ENCODE peak calls at places on chromosomes 7 and 10, in nine cellular contexts. B is ovary; V is vagina; K is colonic mucosa; D is A549; Q is HCT116; Y is CD8-positive, alpha-beta T cell; G is aorta; S is H9. R is an unnamed sample. For H3K4me1, the result is how much of the 10 kb centered on the place peaks cover.

GRCh38 chr10:5947471-5948207 is 29.7 kb downstream of the IL15RA start:
- DNase-seq in B (no peak), V (no peak), K (no peak), D (no peak), Q (no peak), Y (no peak), G (peak), S (no peak), R (no peak)

GRCh38 chr10:60208676-60209269 is 180.9 kb downstream of the ANK3 start:
- DNase-seq in B (no peak), V (no peak), K (no peak), D (no peak), Q (peak), Y (no peak), G (no peak), S (no peak), R (peak)

GRCh38 chr10:16439294-16439693 is 2.5 kb downstream of the PTER start:
- DNase-seq in B (no peak), V (no peak), K (no peak), D (no peak), Q (no peak), Y (no peak), G (no peak), S (no peak), R (peak)

GRCh38 chr7:66682350-66683093 is 53.8 kb downstream of the KCTD7 start:
- DNase-seq in B (peak), V (no peak), K (peak), D (peak), Q (no peak), Y (no peak), G (peak), S (no peak), R (peak)

GRCh38 chr7:38825721-38826440 is 83.1 kb downstream of the VPS41 start:
- DNase-seq in B (no peak), V (no peak), K (no peak), D (no peak), Q (no peak), Y (no peak), G (no peak), S (no peak), R (peak)

GRCh38 chr10:58851606-58852005 is 324.8 kb upstream of the PHYHIPL start:
- DNase-seq in B (no peak), V (no peak), K (no peak), D (no peak), Q (no peak), Y (no peak), G (no peak), S (no peak), R (no peak)

GRCh38 chr10:108848016-108848415 is 1075.3 kb downstream of the XPNPEP1 start:
- DNase-seq in B (no peak), V (no peak), K (no peak), D (no peak), Q (no peak), Y (no peak), G (no peak), S (no peak), R (no peak)

GRCh38 chr7:151796871-151797270 is 80.0 kb downstream of the PRKAG2 start:
- DNase-seq in B (no peak), V (no peak), K (peak), D (no peak), Q (no peak), Y (no peak), G (peak), S (no peak), R (no peak)

GRCh38 chr10:34549001-34549400 is 266.1 kb downstream of the PARD3 start:
- DNase-seq in B (no peak), V (no peak), K (no peak), D (no peak), Q (no peak), Y (no peak), G (no peak), S (no peak), R (no peak)

GRCh38 chr7:114865564-114865963 is 56.3 kb upstream of the MDFIC start:
- DNase-seq in B (peak), V (no peak), K (peak), D (peak), Q (peak), Y (peak), G (no peak), S (peak), R (peak)

GRCh38 chr10:71218046-71218832 is 5.9 kb downstream of the UNC5B start:
- DNase-seq in B (no peak), V (no peak), K (no peak), D (no peak), Q (peak), Y (no peak), G (peak), S (peak), R (no peak)

GRCh38 chr10:82084904-82085303 is 209.9 kb downstream of the NRG3 start:
- DNase-seq in B (no peak), V (no peak), K (no peak), D (no peak), Q (no peak), Y (no peak), G (no peak), S (no peak), R (no peak)

GRCh38 chr7:25565949-25566348 is 337.7 kb upstream of the NPVF start:
- DNase-seq in B (peak), V (no peak), K (peak), D (peak), Q (peak), Y (peak), G (no peak), S (peak), R (peak)

GRCh38 chr7:111511845-111512244 is 50.4 kb downstream of the IMMP2L start:
- DNase-seq in B (no peak), V (no peak), K (no peak), D (no peak), Q (no peak), Y (no peak), G (no peak), S (no peak), R (no peak)

GRCh38 chr10:49071221-49071761 is 44.0 kb downstream of the VSTM4 start:
- DNase-seq in B (peak), V (peak), K (peak), D (no peak), Q (no peak), Y (no peak), G (no peak), S (peak), R (no peak)

GRCh38 chr10:96275685-96276418 is 4.5 kb upstream of the BLNK start:
- DNase-seq in B (no peak), V (no peak), K (peak), D (no peak), Q (no peak), Y (no peak), G (peak), S (no peak), R (no peak)

GRCh38 chr10:1184541-1185415 is 128.6 kb downstream of the WDR37 start:
- DNase-seq in B (no peak), V (no peak), K (no peak), D (no peak), Q (no peak), Y (no peak), G (peak), S (no peak), R (no peak)

GRCh38 chr7:1856966-1857441 is 186.9 kb downstream of the ELFN1 start:
- DNase-seq in B (no peak), V (no peak), K (no peak), D (no peak), Q (no peak), Y (no peak), G (peak), S (no peak), R (no peak)

GRCh38 chr7:116692599-116693308 is 20.8 kb downstream of the MET start:
- DNase-seq in B (no peak), V (no peak), K (no peak), D (no peak), Q (peak), Y (no peak), G (no peak), S (no peak), R (no peak)

GRCh38 chr10:72694476-72695369 is 2.8 kb downstream of the MCU start:
- DNase-seq in B (no peak), V (no peak), K (no peak), D (peak), Q (no peak), Y (no peak), G (no peak), S (no peak), R (peak)

GRCh38 chr7:76209310-76209709 is 7.6 kb downstream of the SRRM3 start:
- DNase-seq in B (no peak), V (no peak), K (no peak), D (no peak), Q (no peak), Y (no peak), G (no peak), S (no peak), R (no peak)

GRCh38 chr7:24378871-24379608 is 95.0 kb downstream of the NPY start:
- DNase-seq in B (no peak), V (no peak), K (no peak), D (peak), Q (peak), Y (no peak), G (no peak), S (no peak), R (peak)

GRCh38 chr10:6297951-6298381 is 95.2 kb downstream of the PFKFB3 start:
- DNase-seq in B (no peak), V (no peak), K (peak), D (no peak), Q (no peak), Y (no peak), G (no peak), S (no peak), R (no peak)

GRCh38 chr7:120060283-120060682 is 212.7 kb upstream of the KCND2 start:
- DNase-seq in B (no peak), V (no peak), K (no peak), D (no peak), Q (no peak), Y (no peak), G (no peak), S (no peak), R (peak)

GRCh38 chr10:96619803-96620773 is 33.3 kb upstream of the TM9SF3 start:
- DNase-seq in B (no peak), V (no peak), K (peak), D (no peak), Q (no peak), Y (no peak), G (no peak), S (no peak), R (peak)

GRCh38 chr7:108280136-108280535 is 150.0 kb upstream of the LAMB4 start:
- DNase-seq in B (no peak), V (no peak), K (no peak), D (no peak), Q (no peak), Y (no peak), G (no peak), S (no peak), R (no peak)

GRCh38 chr10:110029448-110029847 is 21.7 kb downstream of the ADD3 start:
- DNase-seq in B (no peak), V (no peak), K (no peak), D (no peak), Q (no peak), Y (no peak), G (no peak), S (no peak), R (peak)

DNA sequence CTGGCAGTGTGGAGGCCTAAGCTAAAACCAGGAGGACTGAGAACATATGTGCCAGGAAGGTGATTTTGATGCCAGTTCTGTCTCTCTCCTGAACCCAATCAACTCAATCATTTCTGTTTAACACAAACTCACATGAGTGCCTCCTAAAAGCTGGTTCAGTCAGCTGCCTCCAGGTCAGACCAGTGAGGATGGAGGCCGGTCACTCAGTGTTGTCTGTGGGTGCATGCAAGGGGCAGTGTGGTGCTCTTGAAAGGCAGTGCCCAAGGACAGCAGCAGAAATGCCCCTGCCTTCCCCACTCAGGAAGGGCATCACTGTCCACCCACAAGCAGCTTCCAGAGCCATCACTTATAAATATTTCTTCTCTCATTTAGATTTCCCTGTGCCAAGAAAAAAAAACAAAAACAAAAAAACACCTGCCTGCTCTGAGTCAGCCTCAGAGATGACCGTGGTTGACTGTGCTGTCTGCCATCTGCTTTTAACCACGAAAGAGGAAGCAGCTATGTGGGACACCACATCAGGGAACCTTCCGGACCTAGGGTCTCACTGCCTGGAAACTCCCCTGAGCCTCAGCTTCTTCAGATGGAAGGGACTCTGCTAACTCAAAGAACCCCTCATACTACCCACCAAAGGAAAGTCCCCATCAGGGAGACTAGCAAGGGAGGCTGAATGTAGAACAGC is 39.1 kb downstream of the VOPP1 start:
- DNase-seq in B (no peak), V (no peak), K (no peak), D (no peak), Q (no peak), Y (peak), G (no peak), S (no peak), R (no peak)
- H3K4me1 ChIP-seq in B (under half), V (half or more), K (under half), D (under half), Q (under half), Y (half or more), G (under half), S (under half), R (under half)

DNA sequence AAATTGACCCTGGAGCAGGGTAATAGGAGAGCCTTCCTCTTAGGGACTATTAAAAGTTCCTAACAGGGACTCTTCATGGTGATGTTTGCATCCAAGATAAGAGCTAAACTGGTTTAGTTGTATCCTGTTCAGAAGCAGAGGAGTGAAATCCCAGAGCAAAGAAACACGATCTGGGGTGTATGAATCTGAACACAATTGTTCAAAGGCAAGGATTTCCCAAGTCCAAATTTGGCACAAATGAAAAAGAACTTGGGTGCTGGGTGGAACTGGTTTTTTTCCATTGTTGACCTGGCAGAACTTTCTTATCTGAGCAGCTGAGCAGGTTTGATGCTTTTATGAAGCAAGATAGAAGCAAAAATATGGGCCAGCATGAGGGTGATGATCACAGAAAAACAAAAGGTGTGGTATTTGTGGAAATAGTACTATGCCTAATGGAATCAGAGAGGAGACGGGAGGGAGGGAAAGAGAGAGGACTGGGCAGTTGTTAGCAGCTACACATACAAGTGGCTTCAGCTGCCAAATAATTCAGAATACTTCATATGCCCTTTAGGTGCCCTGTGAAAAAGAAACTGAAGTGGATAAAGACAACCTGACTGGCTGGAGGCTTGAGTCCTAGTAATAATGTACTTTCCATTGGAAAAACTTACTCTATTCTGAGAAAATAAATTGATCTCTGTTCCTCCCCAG is 6.1 kb downstream of the AGFG2 start:
- DNase-seq in B (no peak), V (no peak), K (no peak), D (no peak), Q (no peak), Y (no peak), G (no peak), S (no peak), R (peak)
- H3K4me1 ChIP-seq in B (half or more), V (half or more), K (under half), D (half or more), Q (half or more), Y (half or more), G (under half), S (under half), R (under half)

GRCh38 chr10:63142136-63142535 is 9.0 kb downstream of the NRBF2 start:
- DNase-seq in B (no peak), V (no peak), K (no peak), D (no peak), Q (no peak), Y (no peak), G (no peak), S (no peak), R (no peak)

GRCh38 chr10:63145782-63146181 is 12.7 kb downstream of the NRBF2 start:
- DNase-seq in B (no peak), V (no peak), K (no peak), D (no peak), Q (no peak), Y (no peak), G (no peak), S (no peak), R (no peak)

GRCh38 chr10:63143984-63144383 is 10.9 kb downstream of the NRBF2 start:
- DNase-seq in B (no peak), V (no peak), K (no peak), D (no peak), Q (no peak), Y (no peak), G (no peak), S (no peak), R (no peak)

GRCh38 chr10:63137306-63137705 is 4.2 kb downstream of the NRBF2 start:
- DNase-seq in B (no peak), V (no peak), K (no peak), D (no peak), Q (no peak), Y (no peak), G (no peak), S (no peak), R (no peak)

DNA sequence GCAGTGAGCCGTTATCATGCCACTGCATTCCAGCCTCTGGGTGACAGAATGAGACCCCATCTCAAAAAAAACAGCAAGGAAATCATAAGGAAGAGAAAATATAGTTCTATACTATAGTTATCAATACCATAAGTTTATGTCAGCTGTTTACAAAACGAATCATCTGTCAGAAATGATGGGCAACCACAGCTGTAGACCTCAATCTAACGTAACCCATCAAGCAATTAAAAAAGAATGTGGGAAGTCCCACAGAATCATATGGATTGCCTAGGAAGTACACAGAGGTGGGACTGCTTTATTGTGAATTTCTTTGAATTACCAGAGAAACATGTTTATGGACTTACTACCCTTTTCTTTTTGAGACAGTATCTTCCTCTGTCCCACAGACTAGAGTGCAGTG is 6.9 kb downstream of the NRBF2 start:
- DNase-seq in B (no peak), V (no peak), K (no peak), D (no peak), Q (no peak), Y (no peak), G (no peak), S (no peak), R (no peak)
- H3K4me1 ChIP-seq in B (under half), V (under half), K (under half), D (under half), Q (under half), Y (under half), G (under half), S (under half), R (under half)

GRCh38 chr7:123724725-123725381 is 23.9 kb downstream of the WASL start:
- DNase-seq in B (no peak), V (no peak), K (no peak), D (no peak), Q (no peak), Y (no peak), G (no peak), S (no peak), R (peak)

GRCh38 chr7:123729217-123729578 is 19.6 kb downstream of the WASL start:
- DNase-seq in B (no peak), V (no peak), K (no peak), D (no peak), Q (no peak), Y (no peak), G (no peak), S (no peak), R (no peak)

GRCh38 chr7:123725586-123726171 is 23.1 kb downstream of the WASL start:
- DNase-seq in B (no peak), V (no peak), K (no peak), D (no peak), Q (no peak), Y (no peak), G (no peak), S (no peak), R (no peak)

GRCh38 chr7:123723913-123724312 is 24.9 kb downstream of the WASL start:
- DNase-seq in B (no peak), V (no peak), K (no peak), D (no peak), Q (no peak), Y (no peak), G (no peak), S (no peak), R (no peak)

GRCh38 chr7:123727071-123727837 is 21.5 kb downstream of the WASL start:
- DNase-seq in B (no peak), V (no peak), K (no peak), D (no peak), Q (no peak), Y (no peak), G (no peak), S (no peak), R (no peak)
- H3K4me1 ChIP-seq in B (under half), V (under half), K (under half), D (half or more), Q (under half), Y (under half), G (under half), S (under half), R (under half)

GRCh38 chr10:31090894-31091607 is 59.4 kb upstream of the ZNF438 start:
- DNase-seq in B (no peak), V (no peak), K (no peak), D (no peak), Q (no peak), Y (no peak), G (no peak), S (no peak), R (no peak)
- H3K4me1 ChIP-seq in B (under half), V (under half), K (under half), D (under half), Q (under half), Y (under half), G (under half), S (under half), R (under half)

DNA sequence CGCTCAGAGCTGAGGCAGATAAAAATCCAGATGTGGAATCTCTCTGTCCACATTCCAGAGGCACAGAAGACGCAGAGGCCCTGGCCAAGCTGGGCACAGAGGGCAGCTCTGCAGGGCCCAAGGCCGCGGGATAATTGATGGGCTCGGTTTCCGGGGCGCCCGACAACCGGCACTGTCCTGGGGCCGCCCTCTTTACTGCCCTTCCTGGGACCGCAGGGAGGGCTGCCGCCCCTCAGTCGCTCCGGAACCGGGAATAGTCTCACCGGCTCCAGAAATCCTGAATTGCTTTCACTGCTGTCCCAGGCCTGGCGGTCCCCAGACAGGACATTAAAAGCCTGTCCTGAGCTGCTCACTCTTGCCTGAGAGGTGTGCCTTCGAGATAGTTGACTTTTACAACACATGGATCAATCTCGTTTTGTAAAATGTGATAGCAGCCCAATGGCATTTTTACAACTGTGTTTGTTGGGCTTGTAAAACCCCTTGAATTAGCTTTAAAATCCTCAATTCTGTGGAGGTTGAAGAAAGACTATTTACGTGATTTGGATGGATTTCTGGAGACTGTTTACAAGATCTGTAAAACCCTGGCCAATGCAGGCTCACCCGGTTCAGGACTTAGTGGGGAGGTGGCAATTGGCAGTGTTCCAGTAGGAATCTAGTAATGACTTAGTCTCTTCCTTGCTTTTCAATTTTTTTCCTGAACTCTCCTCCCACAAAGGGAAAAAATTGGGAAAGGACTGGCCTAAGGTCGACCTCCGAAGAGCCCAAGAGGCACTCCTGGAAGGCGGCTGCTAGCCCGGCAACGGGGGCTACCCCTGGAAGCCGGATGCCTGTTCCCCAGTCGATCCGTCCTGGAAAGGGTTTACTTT is 1.4 kb upstream of the HOXA6 start:
- DNase-seq in B (no peak), V (no peak), K (peak), D (no peak), Q (no peak), Y (no peak), G (no peak), S (no peak), R (no peak)
- H3K4me1 ChIP-seq in B (under half), V (under half), K (under half), D (under half), Q (half or more), Y (under half), G (under half), S (under half), R (under half)

R was measured in cardiac muscle cell.